ENCODE peak calls at places on chromosomes 11 and 22, in seven cellular contexts. Q is Kasumi-1, R is substantia nigra, Z is smooth muscle cell of the brain vasculature, M is fibroblast of gingiva, B is fibroblast of the aortic adventitia, F is left ventricle myocardium superior. C is an unnamed sample.

GRCh38 chr11:105641433-105641832 is 31.6 kb downstream of the GRIA4 start:
- DNase-seq in M (no peak), Q (no peak), R (no peak), B (no peak), Z (no peak), F (no peak), C (no peak)

GRCh38 chr11:62242021-62242420 is at the start of gene SCGB1D2:
- DNase-seq in M (no peak), B (no peak), Q (no peak), R (peak; percentile 17), Z (no peak), F (peak; percentile 85), C (no peak)

GRCh38 chr11:65651339-65651588 is 11.5 kb downstream of the RELA start:
- DNase-seq in Z (no peak), B (no peak), Q (no peak), R (no peak), F (no peak), M (no peak), C (no peak)

GRCh38 chr11:122344281-122344680 is 228.3 kb upstream of the BLID start:
- DNase-seq in R (no peak), B (peak; percentile 100), Q (no peak), F (no peak), M (peak; percentile 25), Z (no peak), C (no peak)

GRCh38 chr22:41009222-41009948 is 58.2 kb downstream of the RBX1 start:
- DNase-seq in R (no peak), B (peak; percentile 76), F (no peak), M (peak; percentile 91), Q (peak; percentile 58), Z (peak; percentile 18), C (peak; percentile 75)

GRCh38 chr11:17927643-17928343 is 85.1 kb downstream of the SERGEF start:
- DNase-seq in F (no peak), M (peak; percentile 98), B (peak; percentile 72), Q (no peak), R (no peak), Z (no peak), C (no peak)

GRCh38 chr11:131063638-131064037 is 147.4 kb upstream of the SNX19 start:
- DNase-seq in M (no peak), Z (no peak), B (no peak), Q (no peak), R (no peak), F (no peak), C (no peak)

GRCh38 chr11:27795955-27796861 is 96.0 kb upstream of the BDNF start:
- DNase-seq in Q (no peak), R (no peak), F (peak; percentile 37), M (no peak), Z (no peak), B (no peak), C (no peak)

GRCh38 chr11:11416502-11416901 is 63.5 kb upstream of the CSNK2A3 start:
- DNase-seq in F (peak; percentile 48), R (peak; percentile 41), M (peak; percentile 54), B (no peak), Z (no peak), Q (peak; percentile 78), C (peak; percentile 79)

C was measured in HL-60.